ENCODE peak calls at places on chromosomes 7 and 10, in six cellular contexts. C, Y, R, Z, M and H are unnamed samples.

GRCh38 chr7:138832966-138833365 is 35.0 kb upstream of the ATP6V0A4 start:
- DNase-seq in C (no peak), Y (no peak), R (no peak), Z (no peak), M (no peak), H (no peak)

GRCh38 chr7:137943132-137943551 is 58.7 kb downstream of the CREB3L2 start:
- DNase-seq in C (peak; percentile 72), Y (no peak), R (peak; percentile 98), Z (no peak), M (no peak), H (peak; percentile 98)

GRCh38 chr7:30912454-30912985 is 867 bp downstream of the AQP1 start:
- DNase-seq in C (no peak), Y (no peak), R (no peak), Z (no peak), M (no peak), H (no peak)

GRCh38 chr7:51731086-51731485 is 414.5 kb upstream of the COBL start:
- DNase-seq in C (no peak), Y (no peak), R (no peak), Z (peak; percentile 46), M (no peak), H (no peak)

GRCh38 chr7:94216944-94217461 is 177.7 kb upstream of the COL1A2 start:
- DNase-seq in C (no peak), Y (no peak), R (peak; percentile 31), Z (no peak), M (no peak), H (peak; percentile 48)

GRCh38 chr7:27212587-27213149 is 12.8 kb upstream of the HOXA13 start:
- DNase-seq in C (no peak), Y (no peak), R (no peak), Z (no peak), M (no peak), H (no peak)

GRCh38 chr7:17680026-17680425 is 260.3 kb downstream of the SNX13 start:
- DNase-seq in C (peak; percentile 75), Y (peak; percentile 69), R (peak; percentile 83), Z (no peak), M (peak; percentile 78), H (peak; percentile 91)

GRCh38 chr7:3437467-3437866 is 136.4 kb downstream of the SDK1 start:
- DNase-seq in C (no peak), Y (no peak), R (no peak), Z (no peak), M (no peak), H (no peak)

GRCh38 chr10:73655257-73655989 is 406 bp downstream of the SYNPO2L start:
- DNase-seq in C (no peak), Y (no peak), R (no peak), Z (no peak), M (no peak), H (no peak)

GRCh38 chr10:30986027-30986672 is 45.5 kb downstream of the ZNF438 start:
- DNase-seq in C (no peak), Y (no peak), R (peak; percentile 71), Z (no peak), M (peak; percentile 19), H (peak; percentile 82)

GRCh38 chr10:68330852-68331454 is 911 bp upstream of the HNRNPH3 start:
- DNase-seq in C (peak; percentile 38), Y (no peak), R (peak; percentile 23), Z (peak; percentile 29), M (no peak), H (no peak)
- H2BK5ac ChIP-seq in C (peak overlapping the region; percentile 51), Y (peak overlapping the region; percentile 91), R (peak overlapping the region; percentile 92), Z (no peak overlapping the region), M (peak overlapping the region; percentile 53), H (peak overlapping the region; percentile 79)

DNA sequence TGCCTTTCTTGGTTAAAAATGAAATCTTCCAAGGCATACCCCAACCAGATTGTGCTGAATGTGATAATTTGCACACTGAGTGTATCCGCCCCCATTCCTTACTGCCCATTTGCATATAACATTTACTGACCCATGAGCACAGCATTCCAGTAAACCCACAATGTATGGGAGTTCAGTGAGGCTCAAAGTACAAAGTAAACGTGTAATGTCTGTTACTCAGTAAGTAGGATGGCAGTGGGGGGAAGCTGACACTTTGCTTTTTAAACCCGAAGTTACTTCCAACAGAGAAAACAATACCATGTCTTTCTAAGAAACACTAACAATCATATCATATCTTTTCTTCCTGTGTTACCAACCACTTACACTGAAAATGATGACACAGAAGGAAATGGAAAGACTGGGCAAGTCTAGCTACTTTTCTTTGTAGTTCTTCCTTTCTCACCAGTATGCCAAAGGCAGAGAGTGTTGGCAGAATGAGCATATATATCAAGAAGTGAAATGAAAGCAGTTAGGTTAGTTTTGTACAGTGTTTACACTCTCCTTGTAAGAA is 27.1 kb upstream of the SOSTDC1 start:
- DNase-seq in C (no peak), Y (no peak), R (peak; percentile 46), Z (no peak), M (no peak), H (peak; percentile 41)
- H4K8ac ChIP-seq in C (no peak overlapping the region), Y (no peak overlapping the region), R (no peak overlapping the region), Z (no peak overlapping the region), M (no peak overlapping the region), H (no peak overlapping the region)

DNA sequence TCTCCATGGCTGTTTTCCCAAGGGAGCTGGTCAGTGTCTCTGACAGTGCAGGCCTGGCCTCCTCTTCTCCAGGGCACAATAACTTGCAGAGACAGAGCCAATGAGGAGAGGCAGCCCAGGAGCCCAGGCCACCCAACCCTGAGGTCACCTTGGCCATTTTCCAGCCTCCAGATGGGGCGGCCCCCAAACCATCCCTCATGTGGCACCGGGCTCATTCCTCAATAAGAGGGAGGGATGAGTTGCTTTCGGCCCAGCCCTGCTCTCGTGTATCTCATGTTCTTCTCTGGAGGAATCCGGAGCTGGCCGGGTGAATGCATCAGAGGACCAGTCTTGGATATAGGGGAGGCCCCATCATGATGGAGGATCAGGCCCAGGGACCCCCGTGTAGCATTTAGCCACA is 98.9 kb downstream of the C10orf105 start:
- DNase-seq in C (no peak), Y (no peak), R (no peak), Z (no peak), M (no peak), H (no peak)
- H2BK5ac ChIP-seq in C (no peak overlapping the region), Y (no peak overlapping the region), R (no peak overlapping the region), Z (no peak overlapping the region), M (no peak overlapping the region), H (no peak overlapping the region)

GRCh38 chr10:11715815-11716494 is 26.2 kb upstream of the ECHDC3 start:
- DNase-seq in C (no peak), Y (no peak), R (no peak), Z (no peak), M (no peak), H (no peak)
- H4K8ac ChIP-seq in C (no peak overlapping the region), Y (no peak overlapping the region), R (no peak overlapping the region), Z (no peak overlapping the region), M (no peak overlapping the region), H (no peak overlapping the region)

GRCh38 chr7:74174606-74175082 is 488 bp downstream of the EIF4H start:
- DNase-seq in C (peak; percentile 76), Y (peak; percentile 24), R (peak; percentile 51), Z (peak; percentile 36), M (no peak), H (peak; percentile 74)
- H2BK5ac ChIP-seq in C (peak overlapping the region; percentile 17), Y (peak overlapping the region; percentile 89), R (peak overlapping the region; percentile 78), Z (no peak overlapping the region), M (peak overlapping the region; percentile 90), H (peak overlapping the region; percentile 35)

DNA sequence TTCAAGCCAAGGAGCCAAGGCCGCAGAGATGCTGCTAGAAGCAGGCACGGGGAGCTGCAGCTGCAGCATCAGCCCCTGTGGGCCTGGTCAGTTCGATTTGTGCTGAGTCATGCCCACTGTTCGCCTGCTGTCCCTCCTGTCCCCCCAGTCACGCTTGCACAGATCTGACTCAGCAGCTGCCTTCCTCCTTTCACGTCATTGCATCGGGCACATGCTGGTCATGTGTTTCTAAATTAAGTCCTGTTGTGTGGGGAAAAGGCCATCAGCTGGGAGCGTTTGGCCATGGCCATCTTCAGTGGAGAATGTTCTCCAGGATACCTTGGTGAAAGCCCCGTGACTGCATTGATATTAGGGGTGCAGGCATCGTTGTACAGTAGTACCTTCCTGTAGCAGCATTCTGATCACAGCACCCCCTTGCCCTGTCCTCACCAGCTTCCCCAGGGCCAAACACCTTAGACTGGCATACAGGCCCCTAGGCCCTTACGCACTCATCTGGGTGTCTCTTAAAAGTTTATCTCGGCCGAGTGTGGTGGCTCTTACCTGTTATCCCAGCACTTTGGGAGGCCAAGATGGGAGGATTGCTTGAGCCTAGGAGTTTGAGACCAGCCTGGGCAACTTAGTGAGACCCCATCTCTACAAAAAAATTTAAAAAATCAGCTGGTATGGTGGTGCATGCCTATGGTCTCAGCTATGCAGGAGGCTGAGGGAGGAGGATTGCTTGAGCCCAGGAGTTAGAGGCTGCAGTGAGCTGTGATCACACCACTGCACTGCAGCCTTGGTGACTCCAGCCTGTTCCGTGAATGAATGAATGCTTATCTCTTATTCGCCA is 23.2 kb downstream of the POR start:
- DNase-seq in C (peak; percentile 86), Y (no peak), R (peak; percentile 96), Z (no peak), M (peak; percentile 77), H (peak; percentile 96)
- H4K8ac ChIP-seq in C (no peak overlapping the region), Y (peak overlapping the region; percentile 65), R (no peak overlapping the region), Z (no peak overlapping the region), M (no peak overlapping the region), H (peak overlapping the region; percentile 54)